ENCODE peak calls at places on chromosomes 11 and 22, in five cellular contexts. One of them, this sample, is unnamed.

GRCh38 chr22:49350441-49351121 is 477.1 kb downstream of the BRD1 start:
- DNase-seq in bronchial epithelial cell: no peak
- DNase-seq in small intestine: no peak
- DNase-seq in aorta: no peak
- DNase-seq in epithelial cell of esophagus: no peak
- DNase-seq in this sample: no peak

GRCh38 chr11:1460396-1460795 is 26.2 kb downstream of the MOB2 start:
- DNase-seq in bronchial epithelial cell: no peak
- DNase-seq in small intestine: no peak
- DNase-seq in aorta: peak; percentile 89
- DNase-seq in epithelial cell of esophagus: no peak
- DNase-seq in this sample: no peak

GRCh38 chr11:61460474-61460881 is 30.6 kb downstream of the SDHAF2 start:
- DNase-seq in bronchial epithelial cell: no peak
- DNase-seq in small intestine: no peak
- DNase-seq in aorta: no peak
- DNase-seq in epithelial cell of esophagus: no peak
- DNase-seq in this sample: no peak

GRCh38 chr22:17336061-17336460 is 33.2 kb upstream of the CECR2 start:
- DNase-seq in bronchial epithelial cell: no peak
- DNase-seq in small intestine: no peak
- DNase-seq in aorta: no peak
- DNase-seq in epithelial cell of esophagus: no peak
- DNase-seq in this sample: no peak

GRCh38 chr11:75195164-75195962 is 44.5 kb downstream of the SLCO2B1 start:
- DNase-seq in bronchial epithelial cell: no peak
- DNase-seq in small intestine: no peak
- DNase-seq in aorta: peak; percentile 81
- DNase-seq in epithelial cell of esophagus: no peak
- DNase-seq in this sample: no peak

GRCh38 chr11:95556342-95557151 is 233.0 kb downstream of the FAM76B start:
- DNase-seq in bronchial epithelial cell: no peak
- DNase-seq in small intestine: no peak
- DNase-seq in aorta: no peak
- DNase-seq in epithelial cell of esophagus: no peak
- DNase-seq in this sample: no peak

GRCh38 chr22:37604074-37604473 is 4.6 kb upstream of the GGA1 start:
- DNase-seq in bronchial epithelial cell: no peak
- DNase-seq in small intestine: no peak
- DNase-seq in aorta: no peak
- DNase-seq in epithelial cell of esophagus: no peak
- DNase-seq in this sample: no peak

GRCh38 chr11:112085822-112086421 is 634 bp downstream of the TIMM8B start:
- DNase-seq in bronchial epithelial cell: peak; percentile 13
- DNase-seq in small intestine: peak; percentile 51
- DNase-seq in aorta: no peak
- DNase-seq in epithelial cell of esophagus: peak; percentile 33
- DNase-seq in this sample: no peak

GRCh38 chr11:67284811-67285540 is 4.1 kb upstream of the ANKRD13D start:
- DNase-seq in bronchial epithelial cell: no peak
- DNase-seq in small intestine: no peak
- DNase-seq in aorta: peak; percentile 77
- DNase-seq in epithelial cell of esophagus: no peak
- DNase-seq in this sample: no peak

GRCh38 chr11:15923169-15923568 is 433.2 kb downstream of the SOX6 start:
- DNase-seq in bronchial epithelial cell: peak; percentile 52
- DNase-seq in small intestine: no peak
- DNase-seq in aorta: no peak
- DNase-seq in epithelial cell of esophagus: peak; percentile 57
- DNase-seq in this sample: no peak

GRCh38 chr11:33168605-33169240 is 7.4 kb upstream of the CSTF3 start:
- DNase-seq in bronchial epithelial cell: no peak
- DNase-seq in small intestine: peak; percentile 74
- DNase-seq in aorta: no peak
- DNase-seq in epithelial cell of esophagus: no peak
- DNase-seq in this sample: no peak

GRCh38 chr22:41862530-41863266 is 29.8 kb downstream of the SREBF2 start:
- DNase-seq in bronchial epithelial cell: no peak
- DNase-seq in small intestine: no peak
- DNase-seq in aorta: no peak
- DNase-seq in epithelial cell of esophagus: no peak
- DNase-seq in this sample: no peak

GRCh38 chr11:103297900-103298299 is 188.7 kb downstream of the DYNC2H1 start:
- DNase-seq in bronchial epithelial cell: no peak
- DNase-seq in small intestine: no peak
- DNase-seq in aorta: no peak
- DNase-seq in epithelial cell of esophagus: no peak
- DNase-seq in this sample: no peak

GRCh38 chr22:35421121-35421520 is 21.2 kb downstream of the MCM5 start:
- DNase-seq in bronchial epithelial cell: no peak
- DNase-seq in small intestine: no peak
- DNase-seq in aorta: no peak
- DNase-seq in epithelial cell of esophagus: no peak
- DNase-seq in this sample: no peak

GRCh38 chr11:9804414-9804902 is 140.6 kb downstream of the SWAP70 start:
- DNase-seq in bronchial epithelial cell: no peak
- DNase-seq in small intestine: no peak
- DNase-seq in aorta: no peak
- DNase-seq in epithelial cell of esophagus: no peak
- DNase-seq in this sample: no peak

GRCh38 chr11:71247551-71248250 is 4.7 kb downstream of the SHANK2 start:
- DNase-seq in bronchial epithelial cell: no peak
- DNase-seq in small intestine: no peak
- DNase-seq in aorta: peak; percentile 45
- DNase-seq in epithelial cell of esophagus: no peak
- DNase-seq in this sample: no peak

GRCh38 chr22:40054486-40054885 is 59.7 kb downstream of the FAM83F start:
- DNase-seq in bronchial epithelial cell: no peak
- DNase-seq in small intestine: no peak
- DNase-seq in aorta: no peak
- DNase-seq in epithelial cell of esophagus: no peak
- DNase-seq in this sample: no peak

GRCh38 chr22:41782316-41782715 is 18.2 kb upstream of the CCDC134 start:
- DNase-seq in bronchial epithelial cell: no peak
- DNase-seq in small intestine: no peak
- DNase-seq in aorta: peak; percentile 23
- DNase-seq in epithelial cell of esophagus: no peak
- DNase-seq in this sample: no peak

GRCh38 chr11:115769891-115770290 is 265.7 kb upstream of the CADM1 start:
- DNase-seq in bronchial epithelial cell: no peak
- DNase-seq in small intestine: no peak
- DNase-seq in aorta: no peak
- DNase-seq in epithelial cell of esophagus: no peak
- DNase-seq in this sample: no peak

GRCh38 chr11:68213135-68213515 is at the start of gene KMT5B:
- DNase-seq in bronchial epithelial cell: no peak
- DNase-seq in small intestine: no peak
- DNase-seq in aorta: no peak
- DNase-seq in epithelial cell of esophagus: no peak
- DNase-seq in this sample: no peak

GRCh38 chr11:102225689-102226562 is 91.4 kb upstream of the BIRC3 start:
- DNase-seq in bronchial epithelial cell: peak; percentile 89
- DNase-seq in small intestine: no peak
- DNase-seq in aorta: no peak
- DNase-seq in epithelial cell of esophagus: peak; percentile 72
- DNase-seq in this sample: no peak

GRCh38 chr11:3080104-3080503 is 22.9 kb upstream of the CARS1 start:
- DNase-seq in bronchial epithelial cell: peak; percentile 31
- DNase-seq in small intestine: no peak
- DNase-seq in aorta: no peak
- DNase-seq in epithelial cell of esophagus: no peak
- DNase-seq in this sample: no peak

GRCh38 chr22:46902436-46902835 is 140.0 kb downstream of the TBC1D22A start:
- DNase-seq in bronchial epithelial cell: no peak
- DNase-seq in small intestine: no peak
- DNase-seq in aorta: peak; percentile 34
- DNase-seq in epithelial cell of esophagus: no peak
- DNase-seq in this sample: peak; percentile 40

GRCh38 chr11:79973701-79974626 is 533.1 kb upstream of the TENM4 start:
- DNase-seq in bronchial epithelial cell: peak; percentile 3
- DNase-seq in small intestine: peak; percentile 43
- DNase-seq in aorta: no peak
- DNase-seq in epithelial cell of esophagus: peak; percentile 16
- DNase-seq in this sample: no peak

GRCh38 chr11:25838918-25839611 is 492.9 kb upstream of the ANO3 start:
- DNase-seq in bronchial epithelial cell: peak; percentile 8
- DNase-seq in small intestine: no peak
- DNase-seq in aorta: no peak
- DNase-seq in epithelial cell of esophagus: peak; percentile 17
- DNase-seq in this sample: no peak

GRCh38 chr11:100719809-100720221 is 32.7 kb downstream of the ARHGAP42 start:
- DNase-seq in bronchial epithelial cell: peak; percentile 70
- DNase-seq in small intestine: peak; percentile 70
- DNase-seq in aorta: no peak
- DNase-seq in epithelial cell of esophagus: peak; percentile 66
- DNase-seq in this sample: no peak

GRCh38 chr11:126115820-126116319 is 53.2 kb upstream of the CDON start:
- DNase-seq in bronchial epithelial cell: peak; percentile 73
- DNase-seq in small intestine: peak; percentile 83
- DNase-seq in aorta: peak; percentile 89
- DNase-seq in epithelial cell of esophagus: peak; percentile 50
- DNase-seq in this sample: peak; percentile 88
- H3K4me3 ChIP-seq in bronchial epithelial cell: no peak overlapping the region
- H3K4me3 ChIP-seq in small intestine: no peak overlapping the region
- H3K4me3 ChIP-seq in aorta: no peak overlapping the region
- H3K4me3 ChIP-seq in epithelial cell of esophagus: no peak overlapping the region
- H3K4me3 ChIP-seq in this sample: no peak overlapping the region

GRCh38 chr11:64060263-64060860 is 24.6 kb downstream of the FLRT1 start:
- DNase-seq in bronchial epithelial cell: no peak
- DNase-seq in small intestine: no peak
- DNase-seq in aorta: no peak
- DNase-seq in epithelial cell of esophagus: no peak
- DNase-seq in this sample: no peak
- H3K4me3 ChIP-seq in bronchial epithelial cell: no peak overlapping the region
- H3K4me3 ChIP-seq in small intestine: peak overlapping the region; percentile 29
- H3K4me3 ChIP-seq in aorta: peak overlapping the region; percentile 1
- H3K4me3 ChIP-seq in epithelial cell of esophagus: no peak overlapping the region
- H3K4me3 ChIP-seq in this sample: peak overlapping the region; percentile 46

DNA sequence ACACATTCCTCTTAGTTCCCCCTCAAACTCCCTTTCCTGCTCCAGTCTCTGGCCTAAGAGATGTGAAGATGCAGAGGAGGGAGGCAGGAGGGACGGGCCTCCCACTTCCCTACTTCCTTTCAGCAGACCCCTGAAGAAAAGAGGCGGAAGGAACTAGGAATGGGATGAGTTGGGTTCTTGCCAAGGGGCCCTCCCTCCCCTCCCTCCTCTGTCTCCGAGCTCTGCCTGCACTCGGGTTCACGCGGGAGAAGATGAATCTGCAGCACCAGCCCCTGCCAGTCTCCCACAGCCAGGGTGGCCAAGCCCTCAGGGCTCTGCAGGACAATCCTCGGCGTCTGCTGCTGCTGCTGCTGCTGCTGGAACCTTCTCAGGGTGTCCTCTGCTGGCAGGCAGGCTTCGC is 24.3 kb upstream of the PKNOX2 start:
- DNase-seq in bronchial epithelial cell: no peak
- DNase-seq in small intestine: no peak
- DNase-seq in aorta: peak; percentile 46
- DNase-seq in epithelial cell of esophagus: no peak
- DNase-seq in this sample: peak; percentile 50
- H3K4me3 ChIP-seq in bronchial epithelial cell: no peak overlapping the region
- H3K4me3 ChIP-seq in small intestine: no peak overlapping the region
- H3K4me3 ChIP-seq in aorta: no peak overlapping the region
- H3K4me3 ChIP-seq in epithelial cell of esophagus: no peak overlapping the region
- H3K4me3 ChIP-seq in this sample: no peak overlapping the region

GRCh38 chr11:65478411-65479183 is 20.2 kb upstream of the MALAT1 start:
- DNase-seq in bronchial epithelial cell: no peak
- DNase-seq in small intestine: no peak
- DNase-seq in aorta: peak; percentile 89
- DNase-seq in epithelial cell of esophagus: peak; percentile 23
- DNase-seq in this sample: no peak
- H3K4me3 ChIP-seq in bronchial epithelial cell: no peak overlapping the region
- H3K4me3 ChIP-seq in small intestine: no peak overlapping the region
- H3K4me3 ChIP-seq in aorta: no peak overlapping the region
- H3K4me3 ChIP-seq in epithelial cell of esophagus: no peak overlapping the region
- H3K4me3 ChIP-seq in this sample: peak overlapping the region; percentile 76

DNA sequence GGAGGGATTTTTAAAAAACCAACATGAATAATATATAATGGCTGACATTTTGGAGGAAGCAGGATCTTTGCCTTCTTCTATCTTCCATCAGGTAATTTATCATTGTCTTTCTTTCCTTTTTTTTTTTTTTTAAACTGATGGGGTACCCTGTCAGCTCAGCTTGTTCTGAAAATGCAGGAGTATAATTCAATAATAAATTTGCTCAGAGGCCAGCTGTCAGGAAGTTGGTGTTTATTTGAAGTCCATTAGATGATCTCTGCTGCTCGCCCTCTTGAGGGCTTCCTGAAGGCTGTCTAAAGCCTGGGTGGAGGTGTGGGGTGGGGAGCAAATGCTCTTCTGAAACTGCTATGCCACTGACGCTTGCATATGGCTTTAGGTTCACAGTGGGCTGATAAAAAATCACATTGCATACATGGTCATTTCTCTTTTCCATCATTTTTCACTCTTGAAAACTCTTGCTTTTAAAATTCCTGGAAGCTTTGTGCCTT is 174.6 kb upstream of the NARS2 start:
- DNase-seq in bronchial epithelial cell: no peak
- DNase-seq in small intestine: no peak
- DNase-seq in aorta: no peak
- DNase-seq in epithelial cell of esophagus: no peak
- DNase-seq in this sample: no peak
- H3K4me3 ChIP-seq in bronchial epithelial cell: no peak overlapping the region
- H3K4me3 ChIP-seq in small intestine: no peak overlapping the region
- H3K4me3 ChIP-seq in aorta: no peak overlapping the region
- H3K4me3 ChIP-seq in epithelial cell of esophagus: no peak overlapping the region
- H3K4me3 ChIP-seq in this sample: no peak overlapping the region

DNA sequence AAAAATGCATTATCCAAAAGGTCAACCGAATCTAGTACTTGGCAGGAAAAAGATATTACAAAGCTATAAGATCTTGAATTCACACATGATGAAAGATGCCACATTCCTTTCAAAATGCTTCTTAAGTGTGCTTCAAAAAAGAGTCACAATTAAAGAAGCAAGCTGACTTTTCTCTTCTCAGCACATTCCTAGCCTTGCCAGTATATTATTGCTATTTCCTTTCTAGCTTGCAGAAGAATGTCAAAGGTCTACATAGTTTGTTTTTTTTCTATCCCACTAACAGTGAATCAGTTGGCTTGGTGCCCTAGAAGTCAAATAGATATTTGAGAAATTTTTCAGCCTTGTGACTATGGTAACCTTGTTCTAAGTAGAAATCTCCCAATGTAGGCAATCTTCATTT is 56.8 kb downstream of the GUCY1A2 start:
- DNase-seq in bronchial epithelial cell: peak; percentile 73
- DNase-seq in small intestine: no peak
- DNase-seq in aorta: no peak
- DNase-seq in epithelial cell of esophagus: peak; percentile 61
- DNase-seq in this sample: no peak
- H3K4me3 ChIP-seq in bronchial epithelial cell: no peak overlapping the region
- H3K4me3 ChIP-seq in small intestine: no peak overlapping the region
- H3K4me3 ChIP-seq in aorta: no peak overlapping the region
- H3K4me3 ChIP-seq in epithelial cell of esophagus: no peak overlapping the region
- H3K4me3 ChIP-seq in this sample: no peak overlapping the region